ENCODE peak calls at places on chromosomes 16 and 17, in ten cellular contexts. H is fibroblast of lung; P is CD4-positive, alpha-beta memory T cell; M is transverse colon; Z is K562; U is HepG2; A is SK-N-SH; W is stomach; Q is IMR-90; V is tibial nerve. N is an unnamed sample. For H3K4me1, the result is how much of the 10 kb centered on the place peaks cover.

GRCh38 chr16:27921134-27921533 is 142.4 kb downstream of the GSG1L start:
- DNase-seq in W (no peak), H (no peak), V (no peak), P (no peak), Z (no peak), U (no peak), A (no peak), Q (no peak), M (no peak), N (no peak)

GRCh38 chr17:73349647-73350046 is 37.8 kb upstream of the CDC42EP4 start:
- DNase-seq in W (no peak), U (no peak), V (no peak), Q (no peak), Z (no peak), A (no peak), M (no peak), H (no peak), P (no peak), N (no peak)

GRCh38 chr16:72711823-72712222 is 336.1 kb downstream of the ZFHX3 start:
- DNase-seq in U (no peak), Q (no peak), A (no peak), H (no peak), M (no peak), W (no peak), V (no peak), P (no peak), Z (no peak), N (no peak)

GRCh38 chr16:50940275-50940854 is 198.5 kb downstream of the CYLD start:
- DNase-seq in A (no peak), Z (no peak), M (no peak), P (no peak), W (no peak), Q (no peak), U (no peak), V (no peak), H (no peak), N (no peak)

GRCh38 chr16:76768316-76768715 is 422.7 kb upstream of the MON1B start:
- DNase-seq in Z (no peak), H (no peak), P (no peak), U (no peak), A (no peak), Q (no peak), M (no peak), W (no peak), V (no peak), N (no peak)

GRCh38 chr16:19289805-19290490 is 4.4 kb downstream of the CLEC19A start:
- DNase-seq in U (no peak), M (no peak), V (no peak), Q (no peak), W (peak), A (peak), H (no peak), P (no peak), Z (no peak), N (no peak)

GRCh38 chr16:4372578-4373355 is 1.1 kb downstream of the VASN start:
- DNase-seq in V (no peak), H (no peak), P (no peak), W (peak), Q (peak), A (peak), M (no peak), U (peak), Z (no peak), N (peak)

GRCh38 chr16:27199747-27200146 is 3.6 kb upstream of the KDM8 start:
- DNase-seq in A (no peak), H (no peak), Q (no peak), W (no peak), V (no peak), M (no peak), Z (no peak), U (no peak), P (peak), N (no peak)

GRCh38 chr16:71933913-71934696 is 38.8 kb downstream of the IST1 start:
- DNase-seq in M (no peak), Z (peak), A (no peak), Q (peak), P (no peak), V (no peak), U (no peak), H (peak), W (no peak), N (no peak)

GRCh38 chr17:8798176-8799000 is 777 bp downstream of the MFSD6L start:
- DNase-seq in Z (no peak), A (no peak), H (no peak), V (no peak), U (no peak), Q (no peak), M (no peak), P (no peak), W (no peak), N (no peak)

GRCh38 chr17:78737332-78737731 is 44.7 kb downstream of the CYTH1 start:
- DNase-seq in Q (peak), M (no peak), A (peak), U (no peak), Z (peak), V (no peak), W (no peak), P (no peak), H (peak), N (no peak)

GRCh38 chr16:89360760-89361435 is 129.5 kb downstream of the ANKRD11 start:
- DNase-seq in U (no peak), P (peak), H (no peak), W (peak), Z (no peak), M (peak), A (no peak), Q (no peak), V (no peak), N (no peak)

GRCh38 chr17:71681427-71682173 is 439.2 kb upstream of the SOX9 start:
- DNase-seq in W (no peak), Q (no peak), H (no peak), M (peak), Z (no peak), P (no peak), V (no peak), U (peak), A (no peak), N (no peak)

GRCh38 chr16:17334096-17334495 is 136.7 kb downstream of the XYLT1 start:
- DNase-seq in M (no peak), W (no peak), H (peak), Z (no peak), P (no peak), A (no peak), V (no peak), U (no peak), Q (peak), N (peak)

GRCh38 chr17:68382582-68383085 is 74.7 kb downstream of the WIPI1 start:
- DNase-seq in P (no peak), H (no peak), M (no peak), U (no peak), V (no peak), A (no peak), Q (no peak), W (no peak), Z (no peak), N (no peak)

GRCh38 chr17:20991276-20992037 is 51.4 kb downstream of the USP22 start:
- DNase-seq in A (no peak), W (no peak), H (no peak), Q (no peak), M (no peak), P (no peak), V (no peak), Z (no peak), U (no peak), N (no peak)

GRCh38 chr17:17711708-17712141 is 30.5 kb downstream of the RAI1 start:
- DNase-seq in H (no peak), V (no peak), Z (no peak), P (no peak), W (peak), A (peak), U (peak), Q (no peak), M (no peak), N (no peak)

GRCh38 chr16:57388359-57389086 is 16.0 kb upstream of the CCL17 start:
- DNase-seq in A (no peak), V (no peak), U (no peak), M (no peak), Z (no peak), Q (no peak), P (no peak), W (no peak), H (no peak), N (no peak)

GRCh38 chr16:87201052-87201451 is 116.1 kb downstream of the C16orf95 start:
- DNase-seq in P (no peak), V (peak), W (no peak), Z (no peak), Q (peak), H (peak), M (peak), A (no peak), U (no peak), N (peak)

GRCh38 chr16:49473131-49473530 is 99.5 kb downstream of the C16orf78 start:
- DNase-seq in Z (no peak), M (no peak), U (no peak), W (peak), Q (no peak), P (no peak), H (no peak), A (no peak), V (no peak), N (no peak)

GRCh38 chr16:49019826-49020401 is 261.7 kb downstream of the CBLN1 start:
- DNase-seq in U (no peak), M (no peak), H (no peak), Q (no peak), A (no peak), Z (no peak), V (no peak), P (no peak), W (no peak), N (no peak)

GRCh38 chr17:32822996-32823395 is 53.9 kb downstream of the MYO1D start:
- DNase-seq in Z (no peak), P (no peak), M (no peak), U (no peak), H (no peak), Q (no peak), A (peak), W (no peak), V (no peak), N (no peak)

GRCh38 chr17:35210741-35211140 is 16.5 kb upstream of the SLC35G3 start:
- DNase-seq in V (no peak), W (no peak), U (no peak), M (no peak), Q (no peak), H (no peak), A (no peak), P (peak), Z (no peak), N (no peak)

GRCh38 chr17:37476431-37477130 is 13.1 kb upstream of the DUSP14 start:
- DNase-seq in U (peak), P (no peak), Q (peak), A (no peak), V (no peak), H (peak), W (no peak), M (peak), Z (no peak), N (no peak)

GRCh38 chr17:9987779-9988585 is 82.9 kb upstream of the RCVRN start:
- DNase-seq in Z (peak), A (peak), W (no peak), H (peak), P (no peak), Q (peak), V (no peak), U (peak), M (peak), N (no peak)

GRCh38 chr16:68265078-68265925 is 976 bp downstream of the SLC7A6 start:
- DNase-seq in P (peak), U (peak), W (peak), M (peak), H (peak), A (peak), Z (peak), Q (peak), V (peak), N (peak)

GRCh38 chr17:17677299-17678040 is 3.8 kb upstream of the RAI1 start:
- DNase-seq in W (no peak), U (no peak), V (no peak), Q (no peak), A (no peak), Z (no peak), P (no peak), H (no peak), M (no peak), N (no peak)

GRCh38 chr16:52050418-52050817 is 496.5 kb downstream of the TOX3 start:
- DNase-seq in M (no peak), P (no peak), U (peak), Z (no peak), V (no peak), Q (peak), H (peak), W (no peak), A (no peak), N (no peak)

GRCh38 chr17:12643812-12644211 is 21.9 kb upstream of the MYOCD start:
- DNase-seq in W (no peak), Q (no peak), P (no peak), U (no peak), M (no peak), A (no peak), H (no peak), V (no peak), Z (no peak), N (no peak)

GRCh38 chr17:46733837-46734516 is 84.5 kb downstream of the WNT3 start:
- DNase-seq in A (no peak), W (no peak), M (no peak), Q (peak), V (no peak), P (no peak), Z (no peak), H (peak), U (no peak), N (no peak)

GRCh38 chr17:77892031-77892430 is 66.5 kb upstream of the TNRC6C start:
- DNase-seq in U (no peak), W (no peak), H (no peak), V (no peak), A (no peak), M (no peak), Z (no peak), P (no peak), Q (no peak), N (no peak)

GRCh38 chr16:27434141-27435051 is 32.4 kb downstream of the IL21R start:
- DNase-seq in Z (no peak), W (peak), Q (no peak), P (no peak), A (no peak), M (no peak), V (no peak), U (no peak), H (no peak), N (no peak)

GRCh38 chr17:56599093-56599492 is 5.6 kb downstream of the NOG start:
- DNase-seq in H (no peak), Z (no peak), P (no peak), W (no peak), U (no peak), M (no peak), V (no peak), A (no peak), Q (no peak), N (no peak)

DNA sequence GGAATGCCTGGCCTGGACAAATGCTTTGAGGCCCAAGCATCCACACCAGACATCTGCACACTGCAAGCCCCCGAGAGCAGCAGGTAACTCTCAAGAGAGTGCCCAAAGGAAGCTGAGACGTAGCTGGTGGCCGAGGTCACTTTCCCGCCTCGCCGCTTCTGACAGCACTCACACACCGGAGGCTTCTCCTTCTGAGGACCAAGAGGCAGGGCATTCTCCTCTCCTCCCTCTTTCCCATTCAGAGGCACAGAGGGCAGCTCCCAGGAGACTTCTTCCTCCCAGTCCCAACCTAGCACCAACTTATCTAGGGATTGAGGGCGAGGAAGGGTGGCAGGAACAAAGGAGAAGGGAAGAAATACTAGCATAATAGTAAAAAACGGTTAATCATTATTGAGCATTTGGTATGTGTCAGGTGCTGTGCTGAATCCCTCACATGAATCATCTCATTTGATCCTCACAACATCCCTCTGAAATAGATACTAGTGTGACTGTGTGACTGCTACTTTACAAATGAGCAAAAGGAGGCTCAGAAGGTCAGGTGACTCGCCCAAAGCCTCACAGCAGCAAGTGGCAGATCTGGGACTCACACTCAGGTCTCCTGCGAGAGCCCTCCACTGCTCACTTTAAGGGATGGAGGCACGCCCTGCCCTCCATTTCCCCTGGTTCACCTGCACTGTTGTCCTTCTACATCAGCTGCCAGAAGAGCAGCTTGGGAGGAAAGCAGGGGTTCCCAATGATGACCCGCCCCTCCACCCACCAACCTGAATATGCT is 41.8 kb downstream of the MYO18A start:
- DNase-seq in W (no peak), P (peak), H (no peak), A (no peak), Q (peak), Z (no peak), M (no peak), V (no peak), U (no peak), N (no peak)
- H3K4me3 ChIP-seq in W (peak), P (peak), H (no peak), A (no peak), Q (no peak), Z (no peak), M (peak), V (peak), U (no peak), N (peak)

GRCh38 chr16:2778692-2778958 is 1.5 kb upstream of the ELOB start:
- DNase-seq in U (no peak), P (no peak), V (no peak), H (no peak), Z (no peak), W (no peak), M (no peak), A (no peak), Q (no peak), N (no peak)
- H3K27ac ChIP-seq in U (no peak), P (peak), V (peak), H (no peak), Z (no peak), W (no peak), M (peak), A (no peak), Q (no peak), N (peak)

GRCh38 chr17:19654901-19655300 is 6.3 kb downstream of the ALDH3A2 start:
- DNase-seq in W (no peak), P (no peak), U (no peak), Q (no peak), H (no peak), Z (no peak), A (no peak), M (no peak), V (no peak), N (no peak)
- H3K4me1 ChIP-seq in W (half or more), P (under half), U (half or more), Q (under half), H (under half), Z (under half), A (under half), M (under half), V (under half), N (under half)

DNA sequence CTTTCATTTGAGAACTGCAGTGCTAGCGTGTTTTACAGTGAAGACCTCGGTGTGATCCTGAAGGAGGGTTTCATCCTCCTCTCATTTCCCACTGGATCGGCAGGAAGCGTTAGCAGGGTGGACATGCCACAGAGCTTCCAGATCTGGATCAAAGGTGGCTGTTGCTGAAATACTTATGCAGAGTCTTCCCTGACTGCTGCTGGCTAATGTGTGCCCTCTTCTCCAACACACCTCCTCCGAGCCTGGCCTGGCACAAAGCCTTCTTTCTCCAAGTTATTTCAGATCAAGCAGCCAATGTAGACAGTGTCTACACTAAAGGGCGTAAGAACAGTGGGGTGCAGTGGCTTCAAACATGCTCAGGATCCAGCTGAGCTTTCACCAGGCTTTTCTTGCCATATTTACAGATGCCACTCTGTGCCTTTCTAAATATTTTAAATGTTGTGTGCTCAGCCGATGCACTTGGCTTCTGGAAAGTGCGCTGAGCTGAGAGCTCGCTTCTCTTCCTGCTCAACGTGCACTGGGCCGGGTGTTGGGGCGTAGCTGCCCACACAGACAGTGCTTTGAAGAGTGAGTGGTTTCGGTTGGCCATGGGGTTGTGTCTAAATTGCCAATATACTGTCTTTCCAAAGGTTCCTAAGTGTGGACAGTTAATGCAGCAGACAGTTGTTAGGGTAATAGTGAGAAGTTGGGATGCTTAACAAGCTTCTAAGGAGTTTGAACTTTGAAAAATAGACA is 2.1 kb downstream of the ZNF750 start:
- DNase-seq in Z (no peak), U (no peak), P (no peak), M (peak), W (no peak), A (no peak), Q (no peak), H (no peak), V (no peak), N (no peak)
- H3K4me3 ChIP-seq in Z (no peak), U (no peak), P (no peak), M (peak), W (no peak), A (no peak), Q (no peak), H (no peak), V (no peak), N (no peak)

DNA sequence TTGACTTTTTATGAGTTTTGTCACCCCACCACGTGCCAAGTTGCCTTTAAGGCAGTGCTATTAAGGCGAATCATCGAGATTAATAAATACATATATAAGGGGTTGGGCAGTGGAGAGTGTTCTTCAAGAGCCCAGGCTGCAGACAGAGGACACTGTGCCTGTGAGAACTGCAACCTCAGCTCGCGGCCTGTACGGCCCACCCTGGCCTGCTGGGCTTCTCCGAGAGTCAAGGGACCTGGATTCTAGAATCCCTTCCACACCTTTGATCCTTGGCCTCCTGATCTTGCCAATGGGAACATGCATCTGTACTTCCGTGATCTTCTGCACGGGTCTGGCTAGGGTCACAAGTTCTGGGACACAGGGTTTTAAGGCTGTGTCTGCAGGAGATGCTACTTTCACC is 54.5 kb downstream of the IRX5 start:
- DNase-seq in H (no peak), P (no peak), V (no peak), M (no peak), A (no peak), Z (no peak), U (no peak), W (no peak), Q (no peak), N (no peak)
- H3K27ac ChIP-seq in H (no peak), P (no peak), V (no peak), M (no peak), A (no peak), Z (no peak), U (no peak), W (no peak), Q (no peak), N (no peak)

GRCh38 chr17:76263896-76264295 is 1.3 kb upstream of the UBALD2 start:
- DNase-seq in Z (no peak), H (no peak), U (no peak), P (no peak), A (no peak), M (no peak), Q (no peak), W (no peak), V (no peak), N (no peak)
- H3K4me1 ChIP-seq in Z (under half), H (under half), U (half or more), P (under half), A (under half), M (under half), Q (under half), W (half or more), V (half or more), N (under half)

GRCh38 chr17:80768936-80769335 is 222.7 kb upstream of the CHMP6 start:
- DNase-seq in M (no peak), Q (no peak), A (no peak), V (no peak), U (no peak), W (no peak), P (no peak), H (no peak), Z (no peak), N (no peak)

GRCh38 chr17:80766290-80766689 is 221.7 kb downstream of the RPTOR start:
- DNase-seq in V (no peak), W (no peak), H (no peak), Q (no peak), P (no peak), U (no peak), M (no peak), A (no peak), Z (no peak), N (no peak)

GRCh38 chr17:80763293-80763867 is 218.7 kb downstream of the RPTOR start:
- DNase-seq in V (no peak), P (no peak), Q (no peak), A (no peak), U (no peak), Z (no peak), W (no peak), M (no peak), H (no peak), N (no peak)

GRCh38 chr17:80762076-80762475 is 217.4 kb downstream of the RPTOR start:
- DNase-seq in V (no peak), W (no peak), H (no peak), A (no peak), Z (no peak), P (no peak), U (no peak), M (no peak), Q (no peak), N (no peak)

GRCh38 chr17:80765241-80766022 is 220.8 kb downstream of the RPTOR start:
- DNase-seq in P (no peak), W (no peak), Z (no peak), V (no peak), M (no peak), Q (peak), U (no peak), H (no peak), A (no peak), N (no peak)
- H3K4me3 ChIP-seq in P (no peak), W (no peak), Z (no peak), V (no peak), M (no peak), Q (no peak), U (no peak), H (no peak), A (no peak), N (no peak)

N was measured in tibial artery.